ENCODE peak calls at places on chromosomes 12 and 14, in ten cellular contexts. Q is tibial artery; K is AG04450; X is CD8-positive, alpha-beta memory T cell; U is RWPE1; S is neuronal stem cell; O is thoracic aorta; T is right lobe of liver; A is CD4-positive, alpha-beta T cell; I is neural progenitor cell. E is an unnamed sample.

GRCh38 chr14:73612339-73613045 is at the start of gene ACOT6:
- DNase-seq in U (peak), A (peak), X (peak), K (peak), I (peak), T (peak), O (peak), S (peak), Q (peak), E (peak)

GRCh38 chr14:104104006-104104901 is 18.8 kb downstream of the ASPG start:
- DNase-seq in U (no peak), O (no peak), T (peak), I (no peak), A (no peak), K (no peak), S (no peak), X (no peak), Q (peak), E (no peak)

GRCh38 chr14:60981626-60982455 is 796 bp downstream of the SLC38A6 start:
- DNase-seq in U (peak), Q (no peak), X (no peak), K (peak), S (no peak), T (no peak), A (no peak), O (no peak), I (peak), E (no peak)

GRCh38 chr12:75087656-75088055 is 122.0 kb downstream of the KCNC2 start:
- DNase-seq in T (no peak), S (no peak), A (no peak), U (no peak), O (no peak), Q (no peak), I (peak), K (no peak), X (no peak), E (no peak)

GRCh38 chr14:66496188-66496807 is 10.1 kb downstream of the CCDC196 start:
- DNase-seq in Q (no peak), X (no peak), T (peak), K (no peak), A (no peak), I (no peak), O (no peak), U (no peak), S (no peak), E (no peak)

GRCh38 chr12:69779928-69780327 is 41.3 kb downstream of the RAB3IP start:
- DNase-seq in A (no peak), S (peak), U (peak), I (peak), O (no peak), X (no peak), T (no peak), Q (no peak), K (no peak), E (no peak)

GRCh38 chr12:66695130-66695529 is 16.3 kb upstream of the GRIP1 start:
- DNase-seq in A (no peak), S (no peak), I (no peak), O (no peak), T (no peak), U (no peak), X (no peak), Q (no peak), K (no peak), E (no peak)

GRCh38 chr14:69317780-69318179 is 57.8 kb downstream of the GALNT16 start:
- DNase-seq in S (no peak), O (no peak), K (no peak), X (no peak), U (no peak), T (no peak), A (no peak), I (no peak), Q (peak), E (no peak)

GRCh38 chr12:52741378-52742195 is 35.6 kb downstream of the KRT76 start:
- DNase-seq in I (peak), T (peak), S (peak), Q (no peak), O (no peak), X (peak), A (peak), U (peak), K (no peak), E (peak)

GRCh38 chr12:121970901-121971300 is 50.8 kb upstream of the BCL7A start:
- DNase-seq in T (no peak), A (no peak), O (no peak), U (no peak), X (no peak), K (no peak), I (no peak), S (no peak), Q (no peak), E (no peak)

GRCh38 chr14:85531141-85531593 is 1.2 kb downstream of the FLRT2 start:
- DNase-seq in T (peak), Q (peak), X (no peak), A (no peak), I (peak), O (no peak), U (peak), K (no peak), S (peak), E (peak)

GRCh38 chr14:98984719-98985041 is 287.3 kb downstream of the BCL11B start:
- DNase-seq in O (no peak), Q (no peak), T (no peak), S (no peak), U (no peak), K (no peak), A (peak), X (peak), I (no peak), E (no peak)

GRCh38 chr12:9925746-9926393 is 6.3 kb downstream of the CLEC2A start:
- DNase-seq in O (no peak), Q (no peak), A (no peak), X (no peak), K (peak), S (peak), I (peak), T (no peak), U (peak), E (no peak)

GRCh38 chr14:93231129-93231979 is 24.3 kb downstream of the UBR7 start:
- DNase-seq in Q (no peak), I (no peak), X (no peak), U (peak), A (no peak), K (no peak), S (no peak), O (no peak), T (no peak), E (no peak)

GRCh38 chr12:107322063-107322462 is 228.7 kb upstream of the CRY1 start:
- DNase-seq in U (no peak), S (no peak), K (no peak), T (no peak), O (no peak), X (no peak), Q (no peak), I (no peak), A (no peak), E (no peak)

GRCh38 chr14:52545584-52546317 is 6.6 kb downstream of the TXNDC16 start:
- DNase-seq in A (no peak), I (no peak), K (no peak), T (no peak), S (no peak), U (no peak), X (no peak), O (no peak), Q (no peak), E (peak)

GRCh38 chr14:85607571-85608219 is 77.8 kb downstream of the FLRT2 start:
- DNase-seq in T (no peak), X (no peak), S (no peak), I (no peak), K (peak), U (peak), O (no peak), Q (no peak), A (no peak), E (no peak)

GRCh38 chr14:81402123-81402495 is 2.0 kb upstream of the STON2 start:
- DNase-seq in S (no peak), K (no peak), Q (no peak), T (no peak), U (no peak), O (no peak), X (no peak), I (no peak), A (no peak), E (no peak)

GRCh38 chr12:124385219-124385969 is 90.5 kb downstream of the RFLNA start:
- DNase-seq in S (no peak), U (peak), I (no peak), T (no peak), A (no peak), Q (no peak), K (peak), X (no peak), O (no peak), E (no peak)

GRCh38 chr12:124384299-124384894 is 89.5 kb downstream of the RFLNA start:
- DNase-seq in K (no peak), S (no peak), O (no peak), I (no peak), X (no peak), U (no peak), T (no peak), Q (no peak), A (no peak), E (no peak)

GRCh38 chr12:124386661-124387509 is 92.0 kb downstream of the RFLNA start:
- DNase-seq in Q (no peak), X (no peak), A (no peak), T (no peak), O (no peak), K (no peak), I (no peak), U (no peak), S (no peak), E (no peak)

GRCh38 chr12:124387510-124387855 is 92.6 kb downstream of the RFLNA start:
- DNase-seq in K (no peak), I (no peak), S (no peak), A (no peak), X (no peak), O (no peak), Q (peak), U (no peak), T (peak), E (no peak)

GRCh38 chr12:124386059-124386458 is 91.2 kb downstream of the RFLNA start:
- DNase-seq in X (no peak), O (no peak), K (no peak), Q (no peak), A (no peak), S (no peak), I (no peak), T (no peak), U (no peak), E (no peak)
- H3K27ac ChIP-seq in X (no peak), O (no peak), K (peak), Q (peak), A (no peak), S (no peak), I (no peak), T (no peak), U (peak), E (peak)

GRCh38 chr14:71365305-71365865 is 458.1 kb downstream of the PCNX1 start:
- DNase-seq in T (no peak), S (no peak), X (no peak), A (no peak), Q (no peak), O (no peak), U (no peak), I (no peak), K (no peak), E (no peak)
- H3K27ac ChIP-seq in T (no peak), S (no peak), X (no peak), A (no peak), Q (peak), O (peak), U (no peak), I (no peak), K (peak), E (no peak)

GRCh38 chr14:101249676-101250036 is 311.6 kb upstream of the DIO3 start:
- DNase-seq in Q (peak), K (no peak), I (no peak), A (no peak), S (no peak), U (no peak), T (no peak), X (no peak), O (no peak), E (no peak)
- H3K27ac ChIP-seq in Q (no peak), K (no peak), I (no peak), A (no peak), S (no peak), U (no peak), T (no peak), X (no peak), O (no peak), E (no peak)

GRCh38 chr12:132351751-132352495 is 22.5 kb upstream of the GALNT9 start:
- DNase-seq in Q (no peak), X (no peak), K (no peak), T (no peak), O (no peak), I (no peak), S (no peak), A (no peak), U (no peak), E (no peak)
- H3K27ac ChIP-seq in Q (no peak), X (no peak), K (no peak), T (no peak), O (no peak), I (no peak), S (no peak), A (no peak), U (no peak), E (no peak)

GRCh38 chr14:22046063-22046462 is 372.4 kb upstream of the OR4E1 start:
- DNase-seq in T (no peak), X (no peak), A (no peak), S (no peak), K (no peak), U (no peak), I (no peak), Q (no peak), O (no peak), E (no peak)

GRCh38 chr14:22039938-22040780 is 366.5 kb upstream of the OR4E1 start:
- DNase-seq in X (no peak), T (no peak), O (no peak), I (no peak), A (peak), Q (no peak), U (no peak), K (no peak), S (no peak), E (no peak)

GRCh38 chr14:22036541-22036940 is 362.9 kb upstream of the OR4E1 start:
- DNase-seq in Q (no peak), K (no peak), I (no peak), S (no peak), A (no peak), O (no peak), X (no peak), T (no peak), U (no peak), E (no peak)

GRCh38 chr14:22044193-22044592 is 370.6 kb upstream of the OR4E1 start:
- DNase-seq in A (no peak), O (no peak), K (no peak), T (no peak), I (no peak), S (no peak), X (no peak), Q (no peak), U (no peak), E (no peak)

GRCh38 chr14:22040781-22041125 is 367.1 kb upstream of the OR4E1 start:
- DNase-seq in U (no peak), S (no peak), I (peak), T (no peak), O (no peak), K (no peak), A (no peak), X (no peak), Q (no peak), E (no peak)
- H3K27ac ChIP-seq in U (no peak), S (peak), I (no peak), T (no peak), O (no peak), K (no peak), A (peak), X (no peak), Q (no peak), E (no peak)

GRCh38 chr12:109581856-109582255 is 8.3 kb downstream of the MVK start:
- DNase-seq in O (no peak), U (peak), I (no peak), A (no peak), X (no peak), S (no peak), K (no peak), Q (no peak), T (no peak), E (peak)
- H3K27ac ChIP-seq in O (no peak), U (peak), I (no peak), A (no peak), X (no peak), S (no peak), K (no peak), Q (no peak), T (peak), E (no peak)

DNA sequence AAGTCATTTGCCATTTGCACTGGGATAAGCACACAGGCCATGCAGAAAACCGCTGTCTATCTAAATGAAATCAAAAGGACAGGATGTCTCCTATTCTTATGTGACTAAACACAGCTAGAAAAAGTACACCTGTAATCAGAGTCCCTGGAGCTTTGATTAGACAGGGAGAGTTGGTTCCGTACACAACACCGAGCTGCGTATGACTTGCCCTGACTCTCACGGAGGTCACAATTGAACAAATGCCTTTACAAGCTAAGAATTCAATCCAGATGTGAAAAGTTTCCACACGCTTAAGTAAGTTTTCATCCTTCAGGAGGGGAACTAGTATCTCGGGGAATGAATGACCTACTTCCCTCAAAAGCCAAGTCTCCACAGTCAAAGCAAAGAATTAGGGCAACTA is 67.5 kb downstream of the RTN1 start:
- DNase-seq in O (no peak), X (no peak), K (no peak), T (no peak), I (no peak), S (no peak), Q (no peak), U (no peak), A (no peak), E (no peak)
- H3K27ac ChIP-seq in O (no peak), X (no peak), K (no peak), T (no peak), I (no peak), S (no peak), Q (no peak), U (no peak), A (no peak), E (no peak)

GRCh38 chr14:101474563-101475467 is 86.5 kb upstream of the DIO3 start:
- DNase-seq in K (no peak), Q (peak), X (no peak), S (no peak), A (no peak), T (no peak), I (no peak), U (no peak), O (no peak), E (no peak)
- H3K27ac ChIP-seq in K (no peak), Q (peak), X (no peak), S (no peak), A (no peak), T (no peak), I (no peak), U (peak), O (no peak), E (peak)

GRCh38 chr12:4009979-4010704 is 136.9 kb upstream of the PARP11 start:
- DNase-seq in U (no peak), S (no peak), O (no peak), I (no peak), A (no peak), T (no peak), X (no peak), Q (no peak), K (no peak), E (no peak)

GRCh38 chr12:4002601-4003000 is 129.4 kb upstream of the PARP11 start:
- DNase-seq in T (no peak), S (no peak), O (no peak), U (no peak), A (no peak), X (no peak), K (no peak), I (no peak), Q (no peak), E (no peak)

GRCh38 chr12:4011597-4011996 is 138.4 kb upstream of the PARP11 start:
- DNase-seq in K (no peak), T (no peak), Q (no peak), I (no peak), X (no peak), A (no peak), O (no peak), S (no peak), U (peak), E (no peak)

GRCh38 chr12:4005851-4006400 is 132.7 kb upstream of the PARP11 start:
- DNase-seq in S (no peak), I (no peak), X (no peak), T (no peak), A (no peak), Q (no peak), O (no peak), U (no peak), K (no peak), E (no peak)

DNA sequence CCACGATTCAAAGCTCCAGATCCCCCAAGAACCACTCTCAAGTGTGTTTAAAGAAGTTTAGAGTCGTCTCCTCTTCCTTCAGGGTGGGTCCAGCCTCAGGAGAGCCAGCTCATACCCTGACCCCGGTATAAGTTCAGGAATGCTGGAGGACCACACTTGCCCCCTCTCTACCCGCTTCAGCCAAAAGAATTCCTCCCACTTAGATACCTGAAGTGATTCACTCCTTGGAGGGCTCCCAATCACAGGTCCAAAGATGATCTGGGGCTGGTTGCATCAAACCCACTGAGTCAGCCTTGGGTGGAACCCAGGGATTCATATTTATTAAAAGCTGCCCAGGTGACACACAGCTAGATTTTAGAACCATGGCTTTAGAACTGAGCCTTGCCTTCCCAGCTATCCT is 133.5 kb upstream of the PARP11 start:
- DNase-seq in S (no peak), K (no peak), A (no peak), U (peak), O (no peak), Q (no peak), X (no peak), I (no peak), T (no peak), E (no peak)
- H3K27ac ChIP-seq in S (no peak), K (no peak), A (no peak), U (peak), O (no peak), Q (no peak), X (no peak), I (no peak), T (no peak), E (no peak)

DNA sequence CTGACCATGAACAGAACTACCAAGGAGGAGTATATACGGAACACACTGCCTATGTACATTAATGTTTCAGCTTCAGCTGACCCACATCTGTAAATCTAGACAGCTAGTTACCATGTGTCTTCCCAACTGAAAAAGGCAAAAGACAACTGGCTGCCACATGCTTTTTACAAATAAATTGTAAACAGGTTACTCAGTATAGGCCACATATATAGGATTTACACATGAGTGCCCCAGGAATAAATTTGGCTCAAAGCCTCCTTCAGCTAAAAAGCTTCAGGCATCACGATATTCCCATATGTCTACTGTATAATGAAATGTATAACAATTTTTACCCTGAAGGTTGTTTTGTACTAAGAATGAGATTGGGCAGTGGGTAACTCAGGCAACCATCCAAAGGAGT is 175.9 kb upstream of the BMP4 start:
- DNase-seq in X (no peak), O (no peak), A (no peak), S (no peak), U (no peak), I (no peak), Q (no peak), K (no peak), T (no peak), E (no peak)
- H3K27ac ChIP-seq in X (no peak), O (no peak), A (no peak), S (no peak), U (no peak), I (no peak), Q (no peak), K (no peak), T (no peak), E (no peak)

E was measured in prostate gland.